ENCODE peak calls at places on chromosomes 1 and 21, in five cellular contexts. D, J, N, Y and X are unnamed samples. For H3K4me1, the result is how much of the 10 kb centered on the place peaks cover.

GRCh38 chr1:44031051-44031899 is at the start of gene SLC6A9:
- DNase-seq in D (peak), J (peak), N (no peak), Y (peak), X (peak)

GRCh38 chr1:65255088-65256050 is 54.0 kb upstream of the DNAJC6 start:
- DNase-seq in Y (peak), J (peak), N (no peak), D (no peak), X (no peak)

GRCh38 chr1:178271471-178271870 is 177.6 kb downstream of the RASAL2 start:
- DNase-seq in Y (no peak), D (no peak), N (no peak), J (peak), X (no peak)

GRCh38 chr21:27683292-27683691 is 716.4 kb upstream of the ADAMTS5 start:
- DNase-seq in Y (no peak), J (no peak), D (no peak), N (no peak), X (no peak)

GRCh38 chr1:37728416-37728815 is 36.1 kb downstream of the CDCA8 start:
- DNase-seq in N (no peak), D (no peak), Y (no peak), J (no peak), X (no peak)

GRCh38 chr1:209805875-209806760 is at the start of gene IRF6:
- DNase-seq in N (peak), Y (peak), D (peak), J (peak), X (peak)

GRCh38 chr1:51941528-51941927 is 49.0 kb downstream of the RAB3B start:
- DNase-seq in Y (no peak), D (no peak), J (no peak), N (no peak), X (no peak)

GRCh38 chr1:234185438-234185837 is 187.8 kb upstream of the COA6 start:
- DNase-seq in Y (no peak), D (no peak), N (no peak), J (no peak), X (no peak)

GRCh38 chr1:15039017-15039648 is 114.4 kb upstream of the TMEM51 start:
- DNase-seq in J (no peak), D (no peak), N (no peak), Y (no peak), X (no peak)

GRCh38 chr1:174794861-174795260 is 204.9 kb upstream of the CACYBP start:
- DNase-seq in N (no peak), D (no peak), Y (no peak), J (no peak), X (no peak)

GRCh38 chr1:94690033-94690712 is 130.0 kb upstream of the SLC44A3 start:
- DNase-seq in Y (no peak), D (peak), J (no peak), N (no peak), X (no peak)

GRCh38 chr1:157369808-157370521 is 182.3 kb downstream of the FCRL5 start:
- DNase-seq in Y (peak), D (peak), J (peak), N (peak), X (no peak)

GRCh38 chr21:35943752-35944151 is 116.6 kb downstream of the SETD4 start:
- DNase-seq in D (no peak), J (no peak), N (no peak), Y (no peak), X (no peak)

GRCh38 chr21:16002872-16003466 is 273.2 kb downstream of the USP25 start:
- DNase-seq in Y (no peak), N (no peak), J (peak), D (peak), X (no peak)

GRCh38 chr1:109622895-109623294 is 3.3 kb downstream of the AMPD2 start:
- DNase-seq in J (no peak), D (no peak), Y (no peak), N (no peak), X (no peak)

GRCh38 chr21:36661511-36662309 is 37.2 kb upstream of the SIM2 start:
- DNase-seq in Y (peak), J (peak), N (peak), D (peak), X (no peak)

GRCh38 chr1:109040627-109041613 is 982 bp downstream of the WDR47 start:
- DNase-seq in Y (peak), J (peak), D (peak), N (peak), X (peak)

GRCh38 chr1:94119306-94119705 is 1.6 kb downstream of the ABCA4 start:
- DNase-seq in Y (no peak), N (no peak), J (no peak), D (no peak), X (no peak)

GRCh38 chr21:26843912-26844257 is 1.3 kb downstream of the ADAMTS1 start:
- DNase-seq in Y (no peak), D (peak), N (no peak), J (peak), X (no peak)

GRCh38 chr1:193654951-193655705 is 468.7 kb upstream of the B3GALT2 start:
- DNase-seq in D (peak), J (no peak), N (no peak), Y (no peak), X (no peak)

GRCh38 chr1:153394391-153394790 is 3.5 kb upstream of the S100A8 start:
- DNase-seq in J (no peak), Y (no peak), D (no peak), N (no peak), X (no peak)

GRCh38 chr1:205599667-205600042 is 32.2 kb downstream of the ELK4 start:
- DNase-seq in J (no peak), Y (no peak), D (no peak), N (no peak), X (no peak)

GRCh38 chr1:47624531-47624930 is 186.7 kb downstream of the FOXD2 start:
- DNase-seq in Y (peak), D (no peak), J (peak), N (no peak), X (no peak)

GRCh38 chr1:193275773-193276172 is 89.4 kb upstream of the B3GALT2 start:
- DNase-seq in Y (no peak), D (no peak), J (peak), N (no peak), X (no peak)

GRCh38 chr1:245777752-245778151 is 623.0 kb downstream of the KIF26B start:
- DNase-seq in J (no peak), Y (no peak), N (no peak), D (no peak), X (no peak)

GRCh38 chr1:232317336-232317735 is 312.6 kb downstream of the SIPA1L2 start:
- DNase-seq in Y (no peak), D (no peak), J (no peak), N (no peak), X (no peak)

GRCh38 chr1:76269175-76269574 is 194.6 kb downstream of the ST6GALNAC3 start:
- DNase-seq in D (peak), J (no peak), Y (no peak), N (no peak), X (no peak)

GRCh38 chr1:76266762-76267161 is 192.2 kb downstream of the ST6GALNAC3 start:
- DNase-seq in D (no peak), Y (no peak), J (no peak), N (no peak), X (no peak)

GRCh38 chr1:76264642-76265041 is 190.1 kb downstream of the ST6GALNAC3 start:
- DNase-seq in D (no peak), N (no peak), J (no peak), Y (no peak), X (no peak)

GRCh38 chr1:76268341-76268740 is 193.8 kb downstream of the ST6GALNAC3 start:
- DNase-seq in Y (no peak), J (no peak), N (no peak), D (no peak), X (no peak)

DNA sequence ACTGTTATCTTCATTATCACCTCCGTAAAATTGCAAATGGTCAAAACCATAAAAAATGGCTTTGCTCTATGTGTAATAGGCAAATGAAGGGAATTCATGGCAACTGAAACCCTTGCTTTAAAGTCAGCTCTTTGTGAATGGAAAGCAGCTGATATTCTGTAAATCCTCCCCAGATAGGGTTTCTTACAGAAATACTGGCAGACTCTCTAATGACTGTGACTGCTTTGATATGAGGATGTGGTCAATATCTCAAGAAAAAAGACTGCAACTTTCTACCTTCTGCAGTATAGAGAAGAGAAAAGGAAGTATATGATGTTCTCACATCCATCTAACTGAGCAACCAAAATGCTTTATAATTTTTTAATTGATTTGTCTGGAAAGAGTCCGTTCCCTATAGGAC is 193.1 kb downstream of the ST6GALNAC3 start:
- DNase-seq in D (no peak), Y (no peak), N (no peak), J (no peak), X (no peak)
- H3K27ac ChIP-seq in D (no peak), Y (no peak), N (no peak), J (no peak), X (no peak)

GRCh38 chr1:111504097-111504496 is 664 bp upstream of the ADORA3 start:
- DNase-seq in N (no peak), J (no peak), D (no peak), Y (no peak), X (no peak)
- H3K4me1 ChIP-seq in N (under half), J (under half), D (under half), Y (under half), X (under half)

DNA sequence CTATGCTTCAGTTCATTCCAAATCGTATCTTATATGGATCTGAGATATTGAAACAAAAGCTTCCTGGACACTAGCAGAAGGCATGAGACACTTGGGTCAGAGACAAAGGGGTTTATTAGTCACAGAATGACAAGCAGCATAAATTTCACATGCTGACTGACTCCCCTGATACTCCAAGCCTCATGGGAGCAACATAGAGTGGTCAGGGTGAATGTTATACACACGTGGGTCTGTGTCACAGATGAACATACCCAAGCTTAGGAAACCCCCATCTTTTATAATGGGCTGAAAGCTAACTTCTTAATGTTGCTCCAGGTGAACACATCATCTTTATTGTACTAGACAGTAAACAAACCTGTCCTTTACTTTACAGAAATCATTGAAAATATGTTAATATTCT is 599.9 kb upstream of the RGS18 start:
- DNase-seq in N (no peak), J (no peak), D (no peak), Y (no peak), X (no peak)
- TF ChIP-seq CTCF in N (no peak), J (no peak), D (no peak), Y (no peak), X (no peak)

GRCh38 chr1:236522937-236523703 is 662 bp upstream of the LGALS8 start:
- DNase-seq in J (peak), N (peak), D (no peak), Y (peak), X (peak)
- H3K27ac ChIP-seq in J (no peak), N (peak), D (no peak), Y (peak), X (peak)

GRCh38 chr1:24505816-24506215 is 3.2 kb downstream of the RCAN3 start:
- DNase-seq in J (no peak), Y (peak), N (no peak), D (no peak), X (no peak)
- H3K4me1 ChIP-seq in J (under half), Y (half or more), N (under half), D (under half), X (under half)

GRCh38 chr1:19938502-19938901 is 15.1 kb upstream of the PLA2G2E start:
- DNase-seq in D (no peak), Y (no peak), J (no peak), N (no peak), X (no peak)

GRCh38 chr1:19942657-19943056 is 19.2 kb upstream of the PLA2G2E start:
- DNase-seq in N (no peak), D (no peak), J (no peak), Y (no peak), X (no peak)

GRCh38 chr1:19945914-19946313 is 22.5 kb upstream of the PLA2G2E start:
- DNase-seq in Y (no peak), J (no peak), D (no peak), N (no peak), X (no peak)

GRCh38 chr1:19941121-19941520 is 17.7 kb upstream of the PLA2G2E start:
- DNase-seq in J (no peak), Y (no peak), D (no peak), N (no peak), X (no peak)

DNA sequence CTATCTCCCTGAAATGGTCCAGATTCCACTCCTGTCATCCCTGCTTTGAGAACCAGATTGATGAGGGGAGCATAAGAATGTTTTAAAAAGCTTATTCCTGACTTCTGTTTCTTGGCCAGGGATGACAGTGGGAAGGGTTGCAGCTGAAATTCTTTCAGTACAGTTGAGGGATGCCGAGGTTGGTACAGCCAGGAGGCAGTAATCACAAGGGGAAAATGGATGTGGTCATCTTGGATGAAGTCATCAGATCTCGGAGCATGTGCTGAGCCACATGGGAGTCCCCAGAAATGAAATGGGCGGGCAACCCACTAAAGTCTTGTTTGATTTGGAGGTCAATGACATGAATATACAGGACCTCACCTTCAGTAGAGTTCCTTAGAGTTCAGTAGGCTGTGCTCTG is 18.7 kb upstream of the PLA2G2E start:
- DNase-seq in D (peak), Y (no peak), J (no peak), N (no peak), X (no peak)
- TF ChIP-seq CTCF in D (no peak), Y (no peak), J (no peak), N (no peak), X (no peak)

GRCh38 chr1:27144349-27144748 is 10.6 kb downstream of the SLC9A1 start:
- DNase-seq in Y (peak), N (no peak), D (no peak), J (no peak), X (no peak)
- H3K27ac ChIP-seq in Y (no peak), N (no peak), D (no peak), J (no peak), X (peak)

GRCh38 chr1:230823421-230823820 is 44.9 kb downstream of the C1orf198 start:
- DNase-seq in J (no peak), D (no peak), Y (peak), N (no peak), X (peak)
- H3K4me1 ChIP-seq in J (under half), D (under half), Y (half or more), N (under half), X (half or more)

GRCh38 chr1:90474731-90475130 is 242.4 kb downstream of the BARHL2 start:
- DNase-seq in Y (no peak), N (no peak), J (no peak), D (no peak), X (no peak)

GRCh38 chr1:90476411-90476810 is 240.7 kb downstream of the BARHL2 start:
- DNase-seq in N (no peak), J (no peak), Y (no peak), D (no peak), X (no peak)

GRCh38 chr1:90474158-90474557 is 242.9 kb downstream of the BARHL2 start:
- DNase-seq in D (no peak), N (no peak), J (no peak), Y (no peak), X (no peak)

GRCh38 chr1:90476994-90477393 is 240.1 kb downstream of the BARHL2 start:
- DNase-seq in N (no peak), J (no peak), D (no peak), Y (no peak), X (no peak)

DNA sequence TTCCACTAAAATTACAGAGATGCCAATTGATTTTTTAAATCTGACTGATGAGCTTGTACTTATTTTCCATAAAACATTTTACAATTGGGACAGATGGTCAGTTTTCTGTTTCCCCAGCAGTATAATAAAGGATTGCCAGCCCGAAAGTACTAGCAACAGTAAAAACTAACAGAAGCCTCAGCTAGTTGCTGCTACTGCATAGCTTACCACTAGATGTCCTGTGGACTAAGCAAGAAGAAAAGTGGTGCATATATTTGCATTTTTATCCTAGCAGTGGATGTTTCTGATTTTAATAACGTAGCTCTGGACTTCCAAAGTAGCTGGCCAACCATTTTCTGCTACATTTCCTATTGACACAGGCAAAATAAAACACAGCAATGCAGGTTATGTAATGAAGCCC is 241.5 kb downstream of the BARHL2 start:
- DNase-seq in J (peak), Y (no peak), N (no peak), D (peak), X (no peak)
- TF ChIP-seq CTCF in J (peak), Y (no peak), N (no peak), D (no peak), X (no peak)

DNA sequence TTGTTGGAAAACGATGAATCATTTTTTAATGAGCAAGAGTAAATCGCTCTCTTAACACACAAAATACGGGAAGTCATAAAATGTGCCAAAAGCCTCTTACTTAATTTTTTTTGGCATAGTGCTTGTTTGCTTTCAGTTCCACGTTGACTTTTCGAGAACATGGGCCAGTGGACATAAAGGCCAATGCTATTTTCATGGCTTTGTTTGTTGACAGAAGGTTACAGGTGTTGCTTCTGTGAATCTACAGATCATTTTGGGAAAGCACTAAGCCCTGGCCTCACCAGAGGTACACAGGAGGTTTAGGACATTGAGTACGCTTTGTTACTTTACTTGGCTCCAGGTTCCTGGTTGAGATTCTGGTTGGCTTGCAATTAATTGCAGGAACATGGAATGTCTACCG is 199.4 kb upstream of the HMCN1 start:
- DNase-seq in D (peak), J (no peak), N (no peak), Y (peak), X (no peak)
- H3K27ac ChIP-seq in D (no peak), J (no peak), N (no peak), Y (peak), X (peak)